ENCODE peak calls at places on chromosomes 5 and 9, in eight cellular contexts. One of them, this sample, is unnamed.

GRCh38 chr5:81751836-81752643 is 1.1 kb upstream of the SSBP2 start:
- DNase-seq in cardiac fibroblast: no peak
- DNase-seq in cardiac muscle cell: peak
- DNase-seq in activated T-helper 1 cell treated with anti-CD3 and anti-CD28 coated beads, Interleukin-12 subunit alpha, Interleukin-12 subunit beta, Interleukin-2, Interleukin-4 antibody, amounts not matched to agents 30 ng/mL and 10 ng/mL and 1 ng/mL, durations not matched to agents 14 hours and 24 hours and 36 hours: no peak
- DNase-seq in NCI-H1105 treated with DMSO at 0.1 percent for 48 hours: no peak
- DNase-seq in fibroblast of mammary gland: peak
- DNase-seq in ELR: peak
- DNase-seq in A549: no peak
- DNase-seq in this sample: no peak

GRCh38 chr9:99722852-99723251 is 98.8 kb upstream of the NR4A3 start:
- DNase-seq in cardiac muscle cell: no peak
- DNase-seq in ELR: no peak
- DNase-seq in A549: no peak
- DNase-seq in NCI-H1105 treated with DMSO at 0.1 percent for 48 hours: no peak
- DNase-seq in cardiac fibroblast: no peak
- DNase-seq in fibroblast of mammary gland: no peak
- DNase-seq in activated T-helper 1 cell treated with anti-CD3 and anti-CD28 coated beads, Interleukin-12 subunit alpha, Interleukin-12 subunit beta, Interleukin-2, Interleukin-4 antibody, amounts not matched to agents 30 ng/mL and 10 ng/mL and 1 ng/mL, durations not matched to agents 14 hours and 24 hours and 36 hours: no peak
- DNase-seq in this sample: no peak

GRCh38 chr9:8473226-8473625 is 673.6 kb upstream of the DMAC1 start:
- DNase-seq in NCI-H1105 treated with DMSO at 0.1 percent for 48 hours: no peak
- DNase-seq in cardiac muscle cell: no peak
- DNase-seq in fibroblast of mammary gland: no peak
- DNase-seq in ELR: no peak
- DNase-seq in cardiac fibroblast: no peak
- DNase-seq in activated T-helper 1 cell treated with anti-CD3 and anti-CD28 coated beads, Interleukin-12 subunit alpha, Interleukin-12 subunit beta, Interleukin-2, Interleukin-4 antibody, amounts not matched to agents 30 ng/mL and 10 ng/mL and 1 ng/mL, durations not matched to agents 14 hours and 24 hours and 36 hours: no peak
- DNase-seq in A549: no peak
- DNase-seq in this sample: no peak

GRCh38 chr5:18745988-18746615 is 1111.8 kb downstream of the TAF11L14 start:
- DNase-seq in fibroblast of mammary gland: peak
- DNase-seq in activated T-helper 1 cell treated with anti-CD3 and anti-CD28 coated beads, Interleukin-12 subunit alpha, Interleukin-12 subunit beta, Interleukin-2, Interleukin-4 antibody, amounts not matched to agents 30 ng/mL and 10 ng/mL and 1 ng/mL, durations not matched to agents 14 hours and 24 hours and 36 hours: peak
- DNase-seq in NCI-H1105 treated with DMSO at 0.1 percent for 48 hours: peak
- DNase-seq in ELR: peak
- DNase-seq in cardiac muscle cell: no peak
- DNase-seq in A549: peak
- DNase-seq in cardiac fibroblast: no peak
- DNase-seq in this sample: no peak

GRCh38 chr5:77791356-77791755 is 15.2 kb upstream of the TBCA start:
- DNase-seq in ELR: no peak
- DNase-seq in A549: no peak
- DNase-seq in cardiac fibroblast: peak
- DNase-seq in NCI-H1105 treated with DMSO at 0.1 percent for 48 hours: no peak
- DNase-seq in cardiac muscle cell: no peak
- DNase-seq in activated T-helper 1 cell treated with anti-CD3 and anti-CD28 coated beads, Interleukin-12 subunit alpha, Interleukin-12 subunit beta, Interleukin-2, Interleukin-4 antibody, amounts not matched to agents 30 ng/mL and 10 ng/mL and 1 ng/mL, durations not matched to agents 14 hours and 24 hours and 36 hours: no peak
- DNase-seq in fibroblast of mammary gland: no peak
- DNase-seq in this sample: no peak

GRCh38 chr5:44885903-44886302 is 77.2 kb downstream of the MRPS30 start:
- DNase-seq in fibroblast of mammary gland: peak
- DNase-seq in activated T-helper 1 cell treated with anti-CD3 and anti-CD28 coated beads, Interleukin-12 subunit alpha, Interleukin-12 subunit beta, Interleukin-2, Interleukin-4 antibody, amounts not matched to agents 30 ng/mL and 10 ng/mL and 1 ng/mL, durations not matched to agents 14 hours and 24 hours and 36 hours: no peak
- DNase-seq in A549: no peak
- DNase-seq in NCI-H1105 treated with DMSO at 0.1 percent for 48 hours: no peak
- DNase-seq in cardiac fibroblast: no peak
- DNase-seq in ELR: peak
- DNase-seq in cardiac muscle cell: no peak
- DNase-seq in this sample: no peak

GRCh38 chr5:129460951-129461815 is 1.1 kb downstream of the ADAMTS19 start:
- DNase-seq in activated T-helper 1 cell treated with anti-CD3 and anti-CD28 coated beads, Interleukin-12 subunit alpha, Interleukin-12 subunit beta, Interleukin-2, Interleukin-4 antibody, amounts not matched to agents 30 ng/mL and 10 ng/mL and 1 ng/mL, durations not matched to agents 14 hours and 24 hours and 36 hours: no peak
- DNase-seq in fibroblast of mammary gland: no peak
- DNase-seq in A549: peak
- DNase-seq in cardiac fibroblast: peak
- DNase-seq in cardiac muscle cell: peak
- DNase-seq in ELR: peak
- DNase-seq in NCI-H1105 treated with DMSO at 0.1 percent for 48 hours: peak
- DNase-seq in this sample: peak

GRCh38 chr5:160260881-160261815 is 31.8 kb downstream of the FABP6 start:
- DNase-seq in NCI-H1105 treated with DMSO at 0.1 percent for 48 hours: no peak
- DNase-seq in ELR: peak
- DNase-seq in cardiac muscle cell: peak
- DNase-seq in A549: peak
- DNase-seq in fibroblast of mammary gland: peak
- DNase-seq in activated T-helper 1 cell treated with anti-CD3 and anti-CD28 coated beads, Interleukin-12 subunit alpha, Interleukin-12 subunit beta, Interleukin-2, Interleukin-4 antibody, amounts not matched to agents 30 ng/mL and 10 ng/mL and 1 ng/mL, durations not matched to agents 14 hours and 24 hours and 36 hours: no peak
- DNase-seq in cardiac fibroblast: peak
- DNase-seq in this sample: peak

GRCh38 chr5:72459089-72459661 is 48.0 kb downstream of the ZNF366 start:
- DNase-seq in ELR: no peak
- DNase-seq in fibroblast of mammary gland: no peak
- DNase-seq in NCI-H1105 treated with DMSO at 0.1 percent for 48 hours: no peak
- DNase-seq in cardiac fibroblast: peak
- DNase-seq in cardiac muscle cell: no peak
- DNase-seq in A549: no peak
- DNase-seq in activated T-helper 1 cell treated with anti-CD3 and anti-CD28 coated beads, Interleukin-12 subunit alpha, Interleukin-12 subunit beta, Interleukin-2, Interleukin-4 antibody, amounts not matched to agents 30 ng/mL and 10 ng/mL and 1 ng/mL, durations not matched to agents 14 hours and 24 hours and 36 hours: no peak
- DNase-seq in this sample: no peak

GRCh38 chr9:33923998-33924701 is 107.2 kb downstream of the UBE2R2 start:
- DNase-seq in fibroblast of mammary gland: no peak
- DNase-seq in cardiac muscle cell: no peak
- DNase-seq in ELR: no peak
- DNase-seq in NCI-H1105 treated with DMSO at 0.1 percent for 48 hours: no peak
- DNase-seq in cardiac fibroblast: no peak
- DNase-seq in A549: no peak
- DNase-seq in activated T-helper 1 cell treated with anti-CD3 and anti-CD28 coated beads, Interleukin-12 subunit alpha, Interleukin-12 subunit beta, Interleukin-2, Interleukin-4 antibody, amounts not matched to agents 30 ng/mL and 10 ng/mL and 1 ng/mL, durations not matched to agents 14 hours and 24 hours and 36 hours: no peak
- DNase-seq in this sample: no peak

GRCh38 chr9:133342570-133342969 is 5.4 kb downstream of the MED22 start:
- DNase-seq in ELR: no peak
- DNase-seq in cardiac muscle cell: no peak
- DNase-seq in fibroblast of mammary gland: no peak
- DNase-seq in activated T-helper 1 cell treated with anti-CD3 and anti-CD28 coated beads, Interleukin-12 subunit alpha, Interleukin-12 subunit beta, Interleukin-2, Interleukin-4 antibody, amounts not matched to agents 30 ng/mL and 10 ng/mL and 1 ng/mL, durations not matched to agents 14 hours and 24 hours and 36 hours: no peak
- DNase-seq in NCI-H1105 treated with DMSO at 0.1 percent for 48 hours: no peak
- DNase-seq in A549: no peak
- DNase-seq in cardiac fibroblast: no peak
- DNase-seq in this sample: no peak

GRCh38 chr5:81825237-81825636 is 74.3 kb upstream of the SSBP2 start:
- DNase-seq in cardiac muscle cell: peak
- DNase-seq in NCI-H1105 treated with DMSO at 0.1 percent for 48 hours: peak
- DNase-seq in ELR: peak
- DNase-seq in cardiac fibroblast: peak
- DNase-seq in A549: peak
- DNase-seq in activated T-helper 1 cell treated with anti-CD3 and anti-CD28 coated beads, Interleukin-12 subunit alpha, Interleukin-12 subunit beta, Interleukin-2, Interleukin-4 antibody, amounts not matched to agents 30 ng/mL and 10 ng/mL and 1 ng/mL, durations not matched to agents 14 hours and 24 hours and 36 hours: no peak
- DNase-seq in fibroblast of mammary gland: peak
- DNase-seq in this sample: no peak

GRCh38 chr9:116901260-116901659 is 214.2 kb downstream of the TRIM32 start:
- DNase-seq in cardiac fibroblast: no peak
- DNase-seq in A549: no peak
- DNase-seq in fibroblast of mammary gland: no peak
- DNase-seq in activated T-helper 1 cell treated with anti-CD3 and anti-CD28 coated beads, Interleukin-12 subunit alpha, Interleukin-12 subunit beta, Interleukin-2, Interleukin-4 antibody, amounts not matched to agents 30 ng/mL and 10 ng/mL and 1 ng/mL, durations not matched to agents 14 hours and 24 hours and 36 hours: no peak
- DNase-seq in NCI-H1105 treated with DMSO at 0.1 percent for 48 hours: no peak
- DNase-seq in cardiac muscle cell: no peak
- DNase-seq in ELR: peak
- DNase-seq in this sample: no peak

GRCh38 chr9:30048396-30048795 is 2336.0 kb upstream of the ACO1 start:
- DNase-seq in cardiac fibroblast: no peak
- DNase-seq in ELR: no peak
- DNase-seq in cardiac muscle cell: no peak
- DNase-seq in A549: no peak
- DNase-seq in NCI-H1105 treated with DMSO at 0.1 percent for 48 hours: no peak
- DNase-seq in activated T-helper 1 cell treated with anti-CD3 and anti-CD28 coated beads, Interleukin-12 subunit alpha, Interleukin-12 subunit beta, Interleukin-2, Interleukin-4 antibody, amounts not matched to agents 30 ng/mL and 10 ng/mL and 1 ng/mL, durations not matched to agents 14 hours and 24 hours and 36 hours: no peak
- DNase-seq in fibroblast of mammary gland: no peak
- DNase-seq in this sample: no peak

GRCh38 chr5:16057277-16057676 is 122.3 kb downstream of the MARCHF11 start:
- DNase-seq in NCI-H1105 treated with DMSO at 0.1 percent for 48 hours: no peak
- DNase-seq in ELR: peak
- DNase-seq in fibroblast of mammary gland: no peak
- DNase-seq in activated T-helper 1 cell treated with anti-CD3 and anti-CD28 coated beads, Interleukin-12 subunit alpha, Interleukin-12 subunit beta, Interleukin-2, Interleukin-4 antibody, amounts not matched to agents 30 ng/mL and 10 ng/mL and 1 ng/mL, durations not matched to agents 14 hours and 24 hours and 36 hours: no peak
- DNase-seq in cardiac fibroblast: no peak
- DNase-seq in cardiac muscle cell: no peak
- DNase-seq in A549: no peak
- DNase-seq in this sample: no peak

GRCh38 chr9:117034862-117035261 is 347.8 kb downstream of the TRIM32 start:
- DNase-seq in cardiac fibroblast: no peak
- DNase-seq in activated T-helper 1 cell treated with anti-CD3 and anti-CD28 coated beads, Interleukin-12 subunit alpha, Interleukin-12 subunit beta, Interleukin-2, Interleukin-4 antibody, amounts not matched to agents 30 ng/mL and 10 ng/mL and 1 ng/mL, durations not matched to agents 14 hours and 24 hours and 36 hours: no peak
- DNase-seq in A549: peak
- DNase-seq in cardiac muscle cell: peak
- DNase-seq in ELR: peak
- DNase-seq in fibroblast of mammary gland: no peak
- DNase-seq in NCI-H1105 treated with DMSO at 0.1 percent for 48 hours: no peak
- DNase-seq in this sample: no peak

GRCh38 chr9:129140397-129141065 is 29.3 kb downstream of the PTPA start:
- DNase-seq in NCI-H1105 treated with DMSO at 0.1 percent for 48 hours: peak
- DNase-seq in fibroblast of mammary gland: peak
- DNase-seq in activated T-helper 1 cell treated with anti-CD3 and anti-CD28 coated beads, Interleukin-12 subunit alpha, Interleukin-12 subunit beta, Interleukin-2, Interleukin-4 antibody, amounts not matched to agents 30 ng/mL and 10 ng/mL and 1 ng/mL, durations not matched to agents 14 hours and 24 hours and 36 hours: peak
- DNase-seq in cardiac muscle cell: no peak
- DNase-seq in ELR: peak
- DNase-seq in A549: peak
- DNase-seq in cardiac fibroblast: peak
- DNase-seq in this sample: no peak

GRCh38 chr9:112065781-112066606 is 109.1 kb downstream of the SUSD1 start:
- DNase-seq in A549: peak
- DNase-seq in activated T-helper 1 cell treated with anti-CD3 and anti-CD28 coated beads, Interleukin-12 subunit alpha, Interleukin-12 subunit beta, Interleukin-2, Interleukin-4 antibody, amounts not matched to agents 30 ng/mL and 10 ng/mL and 1 ng/mL, durations not matched to agents 14 hours and 24 hours and 36 hours: no peak
- DNase-seq in ELR: peak
- DNase-seq in cardiac muscle cell: peak
- DNase-seq in NCI-H1105 treated with DMSO at 0.1 percent for 48 hours: peak
- DNase-seq in fibroblast of mammary gland: peak
- DNase-seq in cardiac fibroblast: peak
- DNase-seq in this sample: no peak

GRCh38 chr5:154857091-154857533 is 1.3 kb upstream of the CNOT8 start:
- DNase-seq in fibroblast of mammary gland: no peak
- DNase-seq in cardiac muscle cell: no peak
- DNase-seq in NCI-H1105 treated with DMSO at 0.1 percent for 48 hours: no peak
- DNase-seq in ELR: no peak
- DNase-seq in cardiac fibroblast: no peak
- DNase-seq in activated T-helper 1 cell treated with anti-CD3 and anti-CD28 coated beads, Interleukin-12 subunit alpha, Interleukin-12 subunit beta, Interleukin-2, Interleukin-4 antibody, amounts not matched to agents 30 ng/mL and 10 ng/mL and 1 ng/mL, durations not matched to agents 14 hours and 24 hours and 36 hours: no peak
- DNase-seq in A549: no peak
- DNase-seq in this sample: no peak

GRCh38 chr5:39446231-39446630 is 21.5 kb upstream of the DAB2 start:
- DNase-seq in cardiac muscle cell: no peak
- DNase-seq in fibroblast of mammary gland: no peak
- DNase-seq in A549: no peak
- DNase-seq in ELR: peak
- DNase-seq in NCI-H1105 treated with DMSO at 0.1 percent for 48 hours: no peak
- DNase-seq in cardiac fibroblast: no peak
- DNase-seq in activated T-helper 1 cell treated with anti-CD3 and anti-CD28 coated beads, Interleukin-12 subunit alpha, Interleukin-12 subunit beta, Interleukin-2, Interleukin-4 antibody, amounts not matched to agents 30 ng/mL and 10 ng/mL and 1 ng/mL, durations not matched to agents 14 hours and 24 hours and 36 hours: no peak
- DNase-seq in this sample: no peak

GRCh38 chr5:150315245-150315644 is 12.5 kb upstream of the ARSI start:
- DNase-seq in ELR: no peak
- DNase-seq in cardiac muscle cell: no peak
- DNase-seq in A549: no peak
- DNase-seq in NCI-H1105 treated with DMSO at 0.1 percent for 48 hours: no peak
- DNase-seq in cardiac fibroblast: no peak
- DNase-seq in fibroblast of mammary gland: no peak
- DNase-seq in activated T-helper 1 cell treated with anti-CD3 and anti-CD28 coated beads, Interleukin-12 subunit alpha, Interleukin-12 subunit beta, Interleukin-2, Interleukin-4 antibody, amounts not matched to agents 30 ng/mL and 10 ng/mL and 1 ng/mL, durations not matched to agents 14 hours and 24 hours and 36 hours: no peak
- DNase-seq in this sample: no peak

GRCh38 chr9:98248737-98249474 is 6.5 kb downstream of the TBC1D2 start:
- DNase-seq in fibroblast of mammary gland: peak
- DNase-seq in ELR: peak
- DNase-seq in activated T-helper 1 cell treated with anti-CD3 and anti-CD28 coated beads, Interleukin-12 subunit alpha, Interleukin-12 subunit beta, Interleukin-2, Interleukin-4 antibody, amounts not matched to agents 30 ng/mL and 10 ng/mL and 1 ng/mL, durations not matched to agents 14 hours and 24 hours and 36 hours: no peak
- DNase-seq in cardiac fibroblast: peak
- DNase-seq in cardiac muscle cell: no peak
- DNase-seq in A549: peak
- DNase-seq in NCI-H1105 treated with DMSO at 0.1 percent for 48 hours: no peak
- DNase-seq in this sample: no peak

GRCh38 chr5:172705576-172706084 is 64.6 kb downstream of the NEURL1B start:
- DNase-seq in cardiac fibroblast: no peak
- DNase-seq in ELR: no peak
- DNase-seq in A549: no peak
- DNase-seq in NCI-H1105 treated with DMSO at 0.1 percent for 48 hours: no peak
- DNase-seq in activated T-helper 1 cell treated with anti-CD3 and anti-CD28 coated beads, Interleukin-12 subunit alpha, Interleukin-12 subunit beta, Interleukin-2, Interleukin-4 antibody, amounts not matched to agents 30 ng/mL and 10 ng/mL and 1 ng/mL, durations not matched to agents 14 hours and 24 hours and 36 hours: no peak
- DNase-seq in fibroblast of mammary gland: peak
- DNase-seq in cardiac muscle cell: no peak
- DNase-seq in this sample: no peak

GRCh38 chr9:82108881-82109280 is 120.3 kb downstream of the SPATA31D1 start:
- DNase-seq in activated T-helper 1 cell treated with anti-CD3 and anti-CD28 coated beads, Interleukin-12 subunit alpha, Interleukin-12 subunit beta, Interleukin-2, Interleukin-4 antibody, amounts not matched to agents 30 ng/mL and 10 ng/mL and 1 ng/mL, durations not matched to agents 14 hours and 24 hours and 36 hours: no peak
- DNase-seq in ELR: no peak
- DNase-seq in A549: no peak
- DNase-seq in fibroblast of mammary gland: no peak
- DNase-seq in NCI-H1105 treated with DMSO at 0.1 percent for 48 hours: no peak
- DNase-seq in cardiac fibroblast: no peak
- DNase-seq in cardiac muscle cell: no peak
- DNase-seq in this sample: no peak

GRCh38 chr5:166083183-166083959 is 2208.1 kb upstream of the WWC1 start:
- DNase-seq in activated T-helper 1 cell treated with anti-CD3 and anti-CD28 coated beads, Interleukin-12 subunit alpha, Interleukin-12 subunit beta, Interleukin-2, Interleukin-4 antibody, amounts not matched to agents 30 ng/mL and 10 ng/mL and 1 ng/mL, durations not matched to agents 14 hours and 24 hours and 36 hours: no peak
- DNase-seq in ELR: no peak
- DNase-seq in NCI-H1105 treated with DMSO at 0.1 percent for 48 hours: no peak
- DNase-seq in cardiac fibroblast: no peak
- DNase-seq in fibroblast of mammary gland: no peak
- DNase-seq in cardiac muscle cell: peak
- DNase-seq in A549: no peak
- DNase-seq in this sample: no peak

GRCh38 chr5:146646441-146646840 is 130.5 kb upstream of the GPR151 start:
- DNase-seq in activated T-helper 1 cell treated with anti-CD3 and anti-CD28 coated beads, Interleukin-12 subunit alpha, Interleukin-12 subunit beta, Interleukin-2, Interleukin-4 antibody, amounts not matched to agents 30 ng/mL and 10 ng/mL and 1 ng/mL, durations not matched to agents 14 hours and 24 hours and 36 hours: no peak
- DNase-seq in NCI-H1105 treated with DMSO at 0.1 percent for 48 hours: no peak
- DNase-seq in ELR: no peak
- DNase-seq in A549: no peak
- DNase-seq in cardiac fibroblast: no peak
- DNase-seq in cardiac muscle cell: no peak
- DNase-seq in fibroblast of mammary gland: no peak
- DNase-seq in this sample: no peak

GRCh38 chr5:119037496-119038215 is 33.2 kb upstream of the DMXL1 start:
- DNase-seq in activated T-helper 1 cell treated with anti-CD3 and anti-CD28 coated beads, Interleukin-12 subunit alpha, Interleukin-12 subunit beta, Interleukin-2, Interleukin-4 antibody, amounts not matched to agents 30 ng/mL and 10 ng/mL and 1 ng/mL, durations not matched to agents 14 hours and 24 hours and 36 hours: no peak
- DNase-seq in cardiac fibroblast: peak
- DNase-seq in fibroblast of mammary gland: peak
- DNase-seq in ELR: no peak
- DNase-seq in A549: peak
- DNase-seq in NCI-H1105 treated with DMSO at 0.1 percent for 48 hours: no peak
- DNase-seq in cardiac muscle cell: no peak
- DNase-seq in this sample: no peak

GRCh38 chr5:151557951-151558350 is 33.2 kb downstream of the FAT2 start:
- DNase-seq in cardiac muscle cell: no peak
- DNase-seq in fibroblast of mammary gland: no peak
- DNase-seq in NCI-H1105 treated with DMSO at 0.1 percent for 48 hours: no peak
- DNase-seq in cardiac fibroblast: no peak
- DNase-seq in A549: no peak
- DNase-seq in activated T-helper 1 cell treated with anti-CD3 and anti-CD28 coated beads, Interleukin-12 subunit alpha, Interleukin-12 subunit beta, Interleukin-2, Interleukin-4 antibody, amounts not matched to agents 30 ng/mL and 10 ng/mL and 1 ng/mL, durations not matched to agents 14 hours and 24 hours and 36 hours: no peak
- DNase-seq in ELR: no peak
- DNase-seq in this sample: no peak

GRCh38 chr9:27383524-27383923 is 86.6 kb upstream of the EQTN start:
- DNase-seq in cardiac muscle cell: no peak
- DNase-seq in cardiac fibroblast: no peak
- DNase-seq in activated T-helper 1 cell treated with anti-CD3 and anti-CD28 coated beads, Interleukin-12 subunit alpha, Interleukin-12 subunit beta, Interleukin-2, Interleukin-4 antibody, amounts not matched to agents 30 ng/mL and 10 ng/mL and 1 ng/mL, durations not matched to agents 14 hours and 24 hours and 36 hours: no peak
- DNase-seq in ELR: no peak
- DNase-seq in fibroblast of mammary gland: no peak
- DNase-seq in NCI-H1105 treated with DMSO at 0.1 percent for 48 hours: no peak
- DNase-seq in A549: no peak
- DNase-seq in this sample: no peak

GRCh38 chr5:31553863-31554262 is 21.8 kb downstream of the C5orf22 start:
- DNase-seq in cardiac muscle cell: no peak
- DNase-seq in NCI-H1105 treated with DMSO at 0.1 percent for 48 hours: no peak
- DNase-seq in fibroblast of mammary gland: peak
- DNase-seq in cardiac fibroblast: no peak
- DNase-seq in ELR: peak
- DNase-seq in A549: no peak
- DNase-seq in activated T-helper 1 cell treated with anti-CD3 and anti-CD28 coated beads, Interleukin-12 subunit alpha, Interleukin-12 subunit beta, Interleukin-2, Interleukin-4 antibody, amounts not matched to agents 30 ng/mL and 10 ng/mL and 1 ng/mL, durations not matched to agents 14 hours and 24 hours and 36 hours: no peak
- DNase-seq in this sample: no peak

GRCh38 chr5:172144291-172144815 is 43.7 kb downstream of the STK10 start:
- DNase-seq in cardiac muscle cell: no peak
- DNase-seq in ELR: no peak
- DNase-seq in fibroblast of mammary gland: no peak
- DNase-seq in activated T-helper 1 cell treated with anti-CD3 and anti-CD28 coated beads, Interleukin-12 subunit alpha, Interleukin-12 subunit beta, Interleukin-2, Interleukin-4 antibody, amounts not matched to agents 30 ng/mL and 10 ng/mL and 1 ng/mL, durations not matched to agents 14 hours and 24 hours and 36 hours: no peak
- DNase-seq in A549: no peak
- DNase-seq in cardiac fibroblast: peak
- DNase-seq in NCI-H1105 treated with DMSO at 0.1 percent for 48 hours: no peak
- DNase-seq in this sample: no peak

GRCh38 chr5:80760178-80760577 is 105.4 kb upstream of the DHFR start:
- DNase-seq in A549: no peak
- DNase-seq in cardiac muscle cell: no peak
- DNase-seq in cardiac fibroblast: no peak
- DNase-seq in NCI-H1105 treated with DMSO at 0.1 percent for 48 hours: no peak
- DNase-seq in fibroblast of mammary gland: no peak
- DNase-seq in activated T-helper 1 cell treated with anti-CD3 and anti-CD28 coated beads, Interleukin-12 subunit alpha, Interleukin-12 subunit beta, Interleukin-2, Interleukin-4 antibody, amounts not matched to agents 30 ng/mL and 10 ng/mL and 1 ng/mL, durations not matched to agents 14 hours and 24 hours and 36 hours: no peak
- DNase-seq in ELR: no peak
- DNase-seq in this sample: no peak

GRCh38 chr5:140165101-140165920 is 9.7 kb upstream of the CYSTM1 start:
- DNase-seq in activated T-helper 1 cell treated with anti-CD3 and anti-CD28 coated beads, Interleukin-12 subunit alpha, Interleukin-12 subunit beta, Interleukin-2, Interleukin-4 antibody, amounts not matched to agents 30 ng/mL and 10 ng/mL and 1 ng/mL, durations not matched to agents 14 hours and 24 hours and 36 hours: no peak
- DNase-seq in cardiac fibroblast: no peak
- DNase-seq in ELR: no peak
- DNase-seq in fibroblast of mammary gland: no peak
- DNase-seq in NCI-H1105 treated with DMSO at 0.1 percent for 48 hours: no peak
- DNase-seq in cardiac muscle cell: no peak
- DNase-seq in A549: peak
- DNase-seq in this sample: no peak

GRCh38 chr9:27653246-27653645 is 80.0 kb upstream of the C9orf72 start:
- DNase-seq in fibroblast of mammary gland: no peak
- DNase-seq in activated T-helper 1 cell treated with anti-CD3 and anti-CD28 coated beads, Interleukin-12 subunit alpha, Interleukin-12 subunit beta, Interleukin-2, Interleukin-4 antibody, amounts not matched to agents 30 ng/mL and 10 ng/mL and 1 ng/mL, durations not matched to agents 14 hours and 24 hours and 36 hours: no peak
- DNase-seq in cardiac fibroblast: no peak
- DNase-seq in NCI-H1105 treated with DMSO at 0.1 percent for 48 hours: no peak
- DNase-seq in ELR: no peak
- DNase-seq in A549: no peak
- DNase-seq in cardiac muscle cell: no peak
- DNase-seq in this sample: no peak

This sample was measured in HuH-7.5.